ENCODE peak calls at places on chromosomes 4 and X, in nine cellular contexts. M, C, V, L, A, N, U, G and Z are unnamed samples.

GRCh38 chr4:169620846-169621228 is 459 bp downstream of the CLCN3 start:
- DNase-seq in A (peak), N (peak), G (no peak), V (no peak), L (no peak), U (peak), C (no peak), M (no peak), Z (no peak)

GRCh38 chr4:40403079-40403478 is 67.9 kb downstream of the CHRNA9 start:
- DNase-seq in A (no peak), M (peak), N (no peak), C (no peak), U (no peak), L (no peak), V (no peak), G (no peak), Z (no peak)

GRCh38 chr4:90727938-90728337 is 600.7 kb downstream of the CCSER1 start:
- DNase-seq in L (no peak), V (no peak), M (no peak), A (peak), C (peak), U (peak), N (peak), G (no peak), Z (peak)

GRCh38 chr4:61514991-61515390 is 314.9 kb downstream of the ADGRL3 start:
- DNase-seq in C (no peak), G (no peak), U (no peak), L (no peak), N (no peak), A (no peak), M (no peak), V (no peak), Z (no peak)

GRCh38 chrX:1390621-1391369 is 1.1 kb downstream of the SLC25A6 start:
- DNase-seq in L (peak), V (peak), U (peak), M (no peak), G (no peak), A (no peak), C (no peak), N (no peak), Z (no peak)

GRCh38 chrX:149937881-149938426 is 337 bp downstream of the EOLA2 start:
- DNase-seq in M (no peak), G (no peak), C (no peak), L (peak), V (no peak), N (no peak), U (peak), A (peak), Z (no peak)

GRCh38 chr4:119536572-119537528 is 91.8 kb downstream of the PDE5A start:
- DNase-seq in N (peak), C (no peak), L (no peak), U (no peak), A (peak), V (no peak), M (peak), G (no peak), Z (no peak)

GRCh38 chrX:149487292-149487691 is 17.8 kb downstream of the IDS start:
- DNase-seq in G (no peak), A (no peak), N (peak), U (peak), M (no peak), L (no peak), C (no peak), V (no peak), Z (peak)

GRCh38 chr4:10003666-10004065 is 17.6 kb downstream of the SLC2A9 start:
- DNase-seq in G (no peak), U (no peak), L (no peak), N (peak), M (no peak), A (no peak), C (no peak), V (no peak), Z (no peak)

GRCh38 chr4:33890841-33891240 is 2353.5 kb downstream of the ARAP2 start:
- DNase-seq in V (no peak), C (no peak), N (no peak), U (no peak), L (no peak), A (no peak), G (no peak), M (peak), Z (no peak)

GRCh38 chr4:176191974-176192373 is 3.4 kb downstream of the SPATA4 start:
- DNase-seq in L (no peak), C (no peak), M (no peak), N (no peak), U (no peak), V (no peak), G (no peak), A (peak), Z (no peak)

GRCh38 chrX:10722804-10723364 is 102.5 kb upstream of the MID1 start:
- DNase-seq in V (no peak), M (peak), N (peak), C (peak), G (peak), U (peak), L (peak), A (peak), Z (peak)

GRCh38 chrX:44904542-44905115 is 31.6 kb downstream of the KDM6A start:
- DNase-seq in G (no peak), V (no peak), N (no peak), C (no peak), M (no peak), L (no peak), A (peak), U (no peak), Z (no peak)

GRCh38 chr4:82266345-82266744 is 107.4 kb downstream of the HNRNPD start:
- DNase-seq in L (no peak), A (no peak), G (no peak), N (no peak), C (no peak), U (no peak), V (no peak), M (peak), Z (no peak)

GRCh38 chr4:33062155-33062554 is 2342.0 kb downstream of the PCDH7 start:
- DNase-seq in G (no peak), U (no peak), M (peak), N (no peak), C (no peak), A (no peak), V (no peak), L (no peak), Z (no peak)

GRCh38 chr4:187006189-187006618 is 282.5 kb upstream of the FAT1 start:
- DNase-seq in G (no peak), U (no peak), A (peak), V (no peak), M (peak), C (no peak), L (no peak), N (peak), Z (no peak)

GRCh38 chrX:20267599-20267923 is 852 bp upstream of the RPS6KA3 start:
- DNase-seq in N (no peak), V (no peak), L (no peak), A (no peak), M (no peak), C (no peak), G (no peak), U (no peak), Z (no peak)

GRCh38 chrX:20265726-20266681 is 705 bp downstream of the RPS6KA3 start:
- DNase-seq in G (peak), A (peak), U (peak), N (peak), L (peak), M (no peak), V (peak), C (peak), Z (no peak)

GRCh38 chrX:20269848-20270556 is 3.3 kb upstream of the RPS6KA3 start:
- DNase-seq in U (no peak), C (no peak), G (no peak), N (no peak), M (no peak), L (no peak), A (peak), V (no peak), Z (no peak)

GRCh38 chrX:20266810-20267598 is at the start of gene RPS6KA3:
- DNase-seq in N (peak), C (peak), U (peak), V (peak), M (peak), L (peak), G (peak), A (peak), Z (peak)

DNA sequence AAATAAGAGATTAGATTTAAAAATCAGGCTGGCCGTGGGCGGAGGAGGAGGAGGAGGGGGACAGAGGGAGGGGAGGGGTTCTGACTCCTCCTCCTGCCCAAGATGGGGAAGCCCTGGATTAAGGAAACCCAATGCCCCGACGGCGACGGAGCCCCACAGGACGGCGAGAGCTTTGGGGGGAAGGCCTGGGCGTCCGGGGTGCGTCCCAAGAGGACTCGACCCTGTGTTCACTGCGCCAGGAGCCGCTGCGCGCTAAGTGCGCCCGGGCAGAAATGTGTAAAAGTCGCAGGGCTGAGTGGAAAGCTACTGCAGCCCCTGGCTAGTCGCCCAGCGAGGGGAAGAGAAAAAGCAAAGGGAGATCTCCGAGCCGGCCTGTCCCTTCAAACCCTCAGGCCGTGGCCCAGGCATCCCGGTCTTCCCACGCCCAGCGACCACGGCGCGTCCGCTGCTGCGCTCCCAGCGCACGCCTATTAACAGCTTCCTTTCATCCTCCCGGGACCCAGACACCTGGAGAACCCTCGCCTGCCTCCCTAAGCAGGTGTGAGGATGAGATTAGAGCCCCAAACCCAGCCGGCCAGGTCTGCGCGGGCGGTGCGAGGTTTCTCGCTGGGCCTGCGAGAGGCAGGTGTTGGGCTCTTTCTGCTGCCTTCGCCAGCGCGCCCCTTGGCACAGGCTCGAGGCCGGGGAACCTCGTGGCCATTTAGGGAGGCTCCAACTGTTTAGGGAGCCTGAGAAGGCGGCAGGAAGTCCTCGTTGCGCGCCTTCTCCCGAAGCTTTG is 1.4 kb upstream of the RPS6KA3 start:
- DNase-seq in G (peak), V (peak), L (peak), M (peak), U (peak), C (peak), A (peak), N (no peak), Z (no peak)
- H3K27ac ChIP-seq in G (no peak), V (peak), L (peak), M (no peak), U (no peak), C (no peak), A (no peak), N (no peak), Z (peak)

GRCh38 chr4:99832854-99833253 is 16.2 kb downstream of the DAPP1 start:
- DNase-seq in G (no peak), M (no peak), V (no peak), U (no peak), C (no peak), N (no peak), L (no peak), A (no peak), Z (no peak)
- TF ChIP-seq CTCF in G (no peak), M (no peak), V (no peak), U (no peak), C (no peak), N (no peak), L (no peak), A (no peak), Z (no peak)

DNA sequence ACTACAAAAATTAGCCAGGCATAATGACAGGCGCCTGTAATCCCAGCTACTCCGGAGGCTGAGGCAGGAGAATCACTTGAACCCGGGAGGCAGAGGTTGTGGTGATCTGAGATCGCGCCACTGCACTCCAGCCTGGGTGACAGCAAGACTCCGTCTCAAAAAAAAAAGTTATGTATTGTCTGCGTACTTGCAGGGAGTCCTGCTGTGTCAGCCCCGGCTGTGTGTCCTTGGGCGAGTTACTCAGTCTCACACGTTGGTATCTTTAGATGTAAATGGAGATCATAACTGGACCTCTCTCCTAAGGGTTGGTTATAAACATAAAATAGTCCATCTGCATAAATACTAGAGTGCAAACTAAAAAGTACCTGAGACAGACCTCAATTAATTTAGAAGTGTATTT is 22.7 kb upstream of the TBC1D14 start:
- DNase-seq in G (no peak), C (no peak), A (no peak), L (no peak), V (no peak), N (no peak), M (no peak), U (no peak), Z (no peak)
- H3K27ac ChIP-seq in G (no peak), C (no peak), A (no peak), L (no peak), V (no peak), N (no peak), M (peak), U (no peak), Z (no peak)

DNA sequence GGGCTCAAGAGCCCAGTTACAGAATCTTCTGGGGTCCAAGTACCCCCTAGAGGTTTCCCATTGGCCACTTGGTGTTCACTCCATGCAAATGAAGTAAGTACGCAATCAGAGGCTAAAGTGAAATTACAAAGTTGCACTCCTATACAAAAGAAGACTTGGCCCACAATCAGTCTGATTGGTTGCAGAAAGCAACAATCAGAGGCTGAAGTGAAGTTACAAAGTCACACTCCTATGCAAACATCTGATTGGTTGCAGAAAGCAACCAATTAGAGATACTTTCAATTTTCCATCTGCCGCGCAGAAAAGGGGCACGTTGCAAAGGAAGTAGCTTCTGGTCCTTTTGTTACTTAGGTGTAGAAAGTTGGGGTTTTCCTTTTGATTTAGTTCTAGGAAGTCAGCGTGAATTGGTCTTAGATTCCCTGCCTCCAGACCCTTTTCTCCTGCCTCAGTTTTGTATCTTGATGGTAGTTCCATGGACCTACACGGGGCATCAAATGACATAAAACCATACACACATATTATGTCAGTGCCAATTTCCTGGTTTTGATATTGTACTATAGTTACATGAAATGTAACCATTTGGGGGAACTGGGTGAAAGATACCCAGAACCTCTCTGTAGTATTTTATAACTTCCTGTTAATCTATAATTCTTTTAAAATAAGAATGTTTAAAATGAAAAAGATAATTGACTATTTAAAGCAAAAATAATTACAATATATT is 12.4 kb upstream of the PIN4 start:
- DNase-seq in N (no peak), M (peak), V (no peak), A (peak), U (no peak), L (no peak), C (no peak), G (no peak), Z (no peak)
- TF ChIP-seq CTCF in N (no peak), M (no peak), V (no peak), A (no peak), U (no peak), L (no peak), C (no peak), G (no peak), Z (no peak)